ENCODE peak calls at places on chromosomes 6 and 20, in ten cellular contexts. One of them, this sample, is unnamed.

GRCh38 chr6:108914235-108915022 is 66.2 kb downstream of the ARMC2 start:
- DNase-seq in pancreas: peak; percentile 31
- DNase-seq in IMR-90: peak; percentile 20
- DNase-seq in sigmoid colon: no peak
- DNase-seq in HepG2: peak; percentile 52
- DNase-seq in heart right ventricle: no peak
- DNase-seq in ovary: no peak
- DNase-seq in stomach: no peak
- DNase-seq in GM23338: peak; percentile 89
- DNase-seq in CD4-positive, alpha-beta memory T cell: peak; percentile 21
- DNase-seq in this sample: no peak

GRCh38 chr6:47044418-47044817 is 2.3 kb upstream of the ADGRF1 start:
- DNase-seq in pancreas: no peak
- DNase-seq in IMR-90: no peak
- DNase-seq in sigmoid colon: no peak
- DNase-seq in HepG2: no peak
- DNase-seq in heart right ventricle: no peak
- DNase-seq in ovary: no peak
- DNase-seq in stomach: peak; percentile 46
- DNase-seq in GM23338: no peak
- DNase-seq in CD4-positive, alpha-beta memory T cell: no peak
- DNase-seq in this sample: no peak

GRCh38 chr6:80607814-80608391 is 501.4 kb downstream of the BCKDHB start:
- DNase-seq in pancreas: no peak
- DNase-seq in IMR-90: peak; percentile 92
- DNase-seq in sigmoid colon: no peak
- DNase-seq in HepG2: no peak
- DNase-seq in heart right ventricle: peak; percentile 9
- DNase-seq in ovary: no peak
- DNase-seq in stomach: no peak
- DNase-seq in GM23338: peak; percentile 3
- DNase-seq in CD4-positive, alpha-beta memory T cell: no peak
- DNase-seq in this sample: no peak

GRCh38 chr6:107318100-107318736 is 141.1 kb downstream of the PDSS2 start:
- DNase-seq in pancreas: peak; percentile 23
- DNase-seq in IMR-90: peak; percentile 63
- DNase-seq in sigmoid colon: no peak
- DNase-seq in HepG2: peak; percentile 44
- DNase-seq in heart right ventricle: peak; percentile 50
- DNase-seq in ovary: peak; percentile 26
- DNase-seq in stomach: peak; percentile 51
- DNase-seq in GM23338: peak; percentile 82
- DNase-seq in CD4-positive, alpha-beta memory T cell: no peak
- DNase-seq in this sample: no peak

GRCh38 chr20:57323034-57323433 is 6.6 kb upstream of the SPO11 start:
- DNase-seq in pancreas: no peak
- DNase-seq in IMR-90: no peak
- DNase-seq in sigmoid colon: no peak
- DNase-seq in HepG2: no peak
- DNase-seq in heart right ventricle: no peak
- DNase-seq in ovary: peak; percentile 54
- DNase-seq in stomach: no peak
- DNase-seq in GM23338: peak; percentile 50
- DNase-seq in CD4-positive, alpha-beta memory T cell: no peak
- DNase-seq in this sample: no peak

GRCh38 chr6:40585218-40585617 is 1.9 kb downstream of the LRFN2 start:
- DNase-seq in pancreas: no peak
- DNase-seq in IMR-90: no peak
- DNase-seq in sigmoid colon: no peak
- DNase-seq in HepG2: no peak
- DNase-seq in heart right ventricle: no peak
- DNase-seq in ovary: no peak
- DNase-seq in stomach: no peak
- DNase-seq in GM23338: no peak
- DNase-seq in CD4-positive, alpha-beta memory T cell: no peak
- DNase-seq in this sample: no peak

GRCh38 chr6:37982320-37982719 is 162.8 kb downstream of the ZFAND3 start:
- DNase-seq in pancreas: no peak
- DNase-seq in IMR-90: no peak
- DNase-seq in sigmoid colon: no peak
- DNase-seq in HepG2: no peak
- DNase-seq in heart right ventricle: no peak
- DNase-seq in ovary: no peak
- DNase-seq in stomach: no peak
- DNase-seq in GM23338: no peak
- DNase-seq in CD4-positive, alpha-beta memory T cell: no peak
- DNase-seq in this sample: no peak

GRCh38 chr6:90184334-90185298 is 112.0 kb downstream of the BACH2 start:
- DNase-seq in pancreas: no peak
- DNase-seq in IMR-90: peak; percentile 73
- DNase-seq in sigmoid colon: no peak
- DNase-seq in HepG2: no peak
- DNase-seq in heart right ventricle: no peak
- DNase-seq in ovary: no peak
- DNase-seq in stomach: peak; percentile 63
- DNase-seq in GM23338: no peak
- DNase-seq in CD4-positive, alpha-beta memory T cell: no peak
- DNase-seq in this sample: no peak

GRCh38 chr6:31473780-31474725 is 23.9 kb upstream of the MICB start:
- DNase-seq in pancreas: no peak
- DNase-seq in IMR-90: peak; percentile 46
- DNase-seq in sigmoid colon: no peak
- DNase-seq in HepG2: no peak
- DNase-seq in heart right ventricle: no peak
- DNase-seq in ovary: no peak
- DNase-seq in stomach: no peak
- DNase-seq in GM23338: no peak
- DNase-seq in CD4-positive, alpha-beta memory T cell: no peak
- DNase-seq in this sample: no peak

GRCh38 chr6:154276810-154277577 is 79.6 kb downstream of the IPCEF1 start:
- DNase-seq in pancreas: no peak
- DNase-seq in IMR-90: peak; percentile 50
- DNase-seq in sigmoid colon: no peak
- DNase-seq in HepG2: peak; percentile 42
- DNase-seq in heart right ventricle: no peak
- DNase-seq in ovary: no peak
- DNase-seq in stomach: no peak
- DNase-seq in GM23338: peak; percentile 33
- DNase-seq in CD4-positive, alpha-beta memory T cell: peak; percentile 61
- DNase-seq in this sample: no peak

GRCh38 chr6:94213176-94213575 is 793.8 kb upstream of the EPHA7 start:
- DNase-seq in pancreas: no peak
- DNase-seq in IMR-90: no peak
- DNase-seq in sigmoid colon: no peak
- DNase-seq in HepG2: no peak
- DNase-seq in heart right ventricle: no peak
- DNase-seq in ovary: no peak
- DNase-seq in stomach: no peak
- DNase-seq in GM23338: no peak
- DNase-seq in CD4-positive, alpha-beta memory T cell: no peak
- DNase-seq in this sample: no peak

GRCh38 chr6:130132286-130132701 is 90.5 kb downstream of the SAMD3 start:
- DNase-seq in pancreas: no peak
- DNase-seq in IMR-90: no peak
- DNase-seq in sigmoid colon: no peak
- DNase-seq in HepG2: no peak
- DNase-seq in heart right ventricle: no peak
- DNase-seq in ovary: no peak
- DNase-seq in stomach: no peak
- DNase-seq in GM23338: no peak
- DNase-seq in CD4-positive, alpha-beta memory T cell: peak; percentile 86
- DNase-seq in this sample: no peak

GRCh38 chr6:53529324-53530036 is 15.4 kb downstream of the GCLC start:
- DNase-seq in pancreas: no peak
- DNase-seq in IMR-90: no peak
- DNase-seq in sigmoid colon: no peak
- DNase-seq in HepG2: no peak
- DNase-seq in heart right ventricle: no peak
- DNase-seq in ovary: no peak
- DNase-seq in stomach: no peak
- DNase-seq in GM23338: peak; percentile 32
- DNase-seq in CD4-positive, alpha-beta memory T cell: no peak
- DNase-seq in this sample: no peak
- H3K4me1 ChIP-seq in pancreas: peaks cover 34% of the 10 kb centered on the region
- H3K4me1 ChIP-seq in IMR-90: peaks cover 32% of the 10 kb centered on the region
- H3K4me1 ChIP-seq in sigmoid colon: peaks cover 91% of the 10 kb centered on the region
- H3K4me1 ChIP-seq in HepG2: peaks cover 39% of the 10 kb centered on the region
- H3K4me1 ChIP-seq in heart right ventricle: peaks cover 86% of the 10 kb centered on the region
- H3K4me1 ChIP-seq in ovary: peaks cover under 1% of the 10 kb centered on the region
- H3K4me1 ChIP-seq in stomach: peaks cover 83% of the 10 kb centered on the region
- H3K4me1 ChIP-seq in GM23338: peaks cover 85% of the 10 kb centered on the region
- H3K4me1 ChIP-seq in CD4-positive, alpha-beta memory T cell: no peaks in the 10 kb centered on the region
- H3K4me1 ChIP-seq in this sample: no peaks in the 10 kb centered on the region

GRCh38 chr20:48008850-48009535 is 223.7 kb upstream of the SULF2 start:
- DNase-seq in pancreas: no peak
- DNase-seq in IMR-90: peak; percentile 3
- DNase-seq in sigmoid colon: no peak
- DNase-seq in HepG2: no peak
- DNase-seq in heart right ventricle: no peak
- DNase-seq in ovary: no peak
- DNase-seq in stomach: no peak
- DNase-seq in GM23338: no peak
- DNase-seq in CD4-positive, alpha-beta memory T cell: no peak
- DNase-seq in this sample: no peak

GRCh38 chr20:48007356-48007755 is 222.1 kb upstream of the SULF2 start:
- DNase-seq in pancreas: no peak
- DNase-seq in IMR-90: no peak
- DNase-seq in sigmoid colon: no peak
- DNase-seq in HepG2: no peak
- DNase-seq in heart right ventricle: no peak
- DNase-seq in ovary: no peak
- DNase-seq in stomach: no peak
- DNase-seq in GM23338: no peak
- DNase-seq in CD4-positive, alpha-beta memory T cell: no peak
- DNase-seq in this sample: no peak

GRCh38 chr20:48010623-48011022 is 225.3 kb upstream of the SULF2 start:
- DNase-seq in pancreas: no peak
- DNase-seq in IMR-90: no peak
- DNase-seq in sigmoid colon: no peak
- DNase-seq in HepG2: no peak
- DNase-seq in heart right ventricle: no peak
- DNase-seq in ovary: no peak
- DNase-seq in stomach: no peak
- DNase-seq in GM23338: no peak
- DNase-seq in CD4-positive, alpha-beta memory T cell: no peak
- DNase-seq in this sample: no peak

GRCh38 chr20:48012401-48012974 is 227.2 kb upstream of the SULF2 start:
- DNase-seq in pancreas: no peak
- DNase-seq in IMR-90: peak; percentile 45
- DNase-seq in sigmoid colon: no peak
- DNase-seq in HepG2: peak; percentile 49
- DNase-seq in heart right ventricle: no peak
- DNase-seq in ovary: no peak
- DNase-seq in stomach: no peak
- DNase-seq in GM23338: no peak
- DNase-seq in CD4-positive, alpha-beta memory T cell: no peak
- DNase-seq in this sample: no peak

DNA sequence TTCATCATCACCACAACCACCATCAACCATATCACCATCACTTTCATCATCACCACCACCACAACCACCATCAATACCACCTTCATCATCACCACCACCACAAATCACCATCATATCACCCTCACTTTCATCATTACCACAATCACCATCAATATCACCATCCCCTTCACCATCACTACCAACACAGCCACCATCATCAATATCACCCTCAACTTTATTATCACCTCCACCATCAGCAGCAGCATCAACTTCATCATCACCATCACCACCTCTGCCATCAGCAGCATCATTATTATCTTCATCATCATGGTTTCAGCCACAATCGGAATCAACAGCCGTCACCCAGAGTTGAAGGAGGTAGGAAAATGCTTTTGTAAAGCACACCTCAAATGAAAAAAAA is 225.7 kb upstream of the SULF2 start:
- DNase-seq in pancreas: no peak
- DNase-seq in IMR-90: no peak
- DNase-seq in sigmoid colon: no peak
- DNase-seq in HepG2: no peak
- DNase-seq in heart right ventricle: no peak
- DNase-seq in ovary: no peak
- DNase-seq in stomach: no peak
- DNase-seq in GM23338: no peak
- DNase-seq in CD4-positive, alpha-beta memory T cell: no peak
- DNase-seq in this sample: no peak
- H3K4me1 ChIP-seq in pancreas: no peaks in the 10 kb centered on the region
- H3K4me1 ChIP-seq in IMR-90: peaks cover 8% of the 10 kb centered on the region
- H3K4me1 ChIP-seq in sigmoid colon: no peaks in the 10 kb centered on the region
- H3K4me1 ChIP-seq in HepG2: no peaks in the 10 kb centered on the region
- H3K4me1 ChIP-seq in heart right ventricle: no peaks in the 10 kb centered on the region
- H3K4me1 ChIP-seq in ovary: peaks cover 2% of the 10 kb centered on the region
- H3K4me1 ChIP-seq in stomach: no peaks in the 10 kb centered on the region
- H3K4me1 ChIP-seq in GM23338: no peaks in the 10 kb centered on the region
- H3K4me1 ChIP-seq in CD4-positive, alpha-beta memory T cell: no peaks in the 10 kb centered on the region
- H3K4me1 ChIP-seq in this sample: no peaks in the 10 kb centered on the region

DNA sequence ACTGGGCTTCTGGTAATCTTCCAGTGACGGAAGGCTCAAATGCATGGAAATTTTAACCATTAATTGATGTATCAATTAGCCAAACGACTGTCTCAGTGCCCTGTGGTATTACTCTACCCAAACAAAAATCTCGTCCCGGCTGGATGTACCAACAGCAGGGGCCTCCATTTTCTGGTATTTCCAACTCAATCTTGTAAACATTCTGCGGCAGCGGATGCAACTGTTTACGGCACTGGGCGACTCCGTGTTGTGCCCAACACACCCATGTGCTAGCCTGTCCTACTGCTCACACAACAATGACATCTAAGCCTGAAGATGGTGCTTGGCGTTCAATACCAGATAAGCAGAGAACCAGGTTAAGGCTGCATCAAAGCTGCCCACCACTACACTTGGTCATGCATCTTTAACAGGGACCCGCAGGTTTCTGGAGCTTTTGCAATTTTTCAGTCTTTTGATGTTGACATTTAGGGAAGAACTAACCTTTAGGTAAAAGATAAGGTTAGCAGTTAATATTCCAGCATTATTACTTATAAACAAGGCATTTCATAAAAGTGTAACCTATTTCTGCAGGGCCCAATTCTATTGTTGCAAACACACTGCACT is 1.2 kb downstream of the FAXC start:
- DNase-seq in pancreas: no peak
- DNase-seq in IMR-90: no peak
- DNase-seq in sigmoid colon: no peak
- DNase-seq in HepG2: no peak
- DNase-seq in heart right ventricle: no peak
- DNase-seq in ovary: no peak
- DNase-seq in stomach: no peak
- DNase-seq in GM23338: no peak
- DNase-seq in CD4-positive, alpha-beta memory T cell: no peak
- DNase-seq in this sample: no peak
- H3K4me1 ChIP-seq in pancreas: no peaks in the 10 kb centered on the region
- H3K4me1 ChIP-seq in IMR-90: peaks cover 3% of the 10 kb centered on the region
- H3K4me1 ChIP-seq in sigmoid colon: peaks cover 26% of the 10 kb centered on the region
- H3K4me1 ChIP-seq in HepG2: peaks cover 14% of the 10 kb centered on the region
- H3K4me1 ChIP-seq in heart right ventricle: peaks cover 12% of the 10 kb centered on the region
- H3K4me1 ChIP-seq in ovary: no peaks in the 10 kb centered on the region
- H3K4me1 ChIP-seq in stomach: peaks cover 23% of the 10 kb centered on the region
- H3K4me1 ChIP-seq in GM23338: peaks cover 27% of the 10 kb centered on the region
- H3K4me1 ChIP-seq in CD4-positive, alpha-beta memory T cell: no peaks in the 10 kb centered on the region
- H3K4me1 ChIP-seq in this sample: no peaks in the 10 kb centered on the region

DNA sequence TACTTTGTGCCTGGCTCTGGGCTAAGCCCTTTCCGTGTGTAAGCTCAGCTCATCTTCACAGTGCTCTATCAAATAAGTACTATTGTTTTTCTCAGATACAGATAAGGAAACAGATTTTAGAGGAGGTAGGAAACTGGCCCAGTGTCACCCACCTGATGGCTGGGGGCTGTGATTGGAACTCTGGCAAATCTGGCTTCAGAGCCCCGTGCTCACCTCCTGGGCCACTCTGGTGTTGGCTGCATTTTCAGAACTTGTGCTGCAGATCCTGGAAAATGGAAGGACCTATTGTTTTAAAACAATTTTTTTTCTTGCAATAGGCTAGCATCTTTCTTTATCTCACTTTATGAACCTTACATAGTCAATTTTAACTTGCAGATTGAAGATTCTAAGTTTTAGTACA is 5.7 kb downstream of the STX16 start:
- DNase-seq in pancreas: no peak
- DNase-seq in IMR-90: no peak
- DNase-seq in sigmoid colon: no peak
- DNase-seq in HepG2: no peak
- DNase-seq in heart right ventricle: no peak
- DNase-seq in ovary: no peak
- DNase-seq in stomach: no peak
- DNase-seq in GM23338: no peak
- DNase-seq in CD4-positive, alpha-beta memory T cell: no peak
- DNase-seq in this sample: no peak
- H3K4me1 ChIP-seq in pancreas: peaks cover 42% of the 10 kb centered on the region
- H3K4me1 ChIP-seq in IMR-90: peaks cover 4% of the 10 kb centered on the region
- H3K4me1 ChIP-seq in sigmoid colon: peaks cover 43% of the 10 kb centered on the region
- H3K4me1 ChIP-seq in HepG2: peaks cover 59% of the 10 kb centered on the region
- H3K4me1 ChIP-seq in heart right ventricle: peaks cover 87% of the 10 kb centered on the region
- H3K4me1 ChIP-seq in ovary: peaks cover 4% of the 10 kb centered on the region
- H3K4me1 ChIP-seq in stomach: peaks cover 77% of the 10 kb centered on the region
- H3K4me1 ChIP-seq in GM23338: peaks cover 89% of the 10 kb centered on the region
- H3K4me1 ChIP-seq in CD4-positive, alpha-beta memory T cell: peaks cover 92% of the 10 kb centered on the region
- H3K4me1 ChIP-seq in this sample: peaks cover 4% of the 10 kb centered on the region